ENCODE peak calls at places on chromosomes 6 and 20, in four cellular contexts. T is anterior cingulate cortex, X is activated B cell treated with CpG ODN at 0.5 μM for 24 hours, S is activated T-helper 1 cell treated with Interleukin-2 at 50 U/mL for 16 hours. U is an unnamed sample.

GRCh38 chr20:34299925-34300806 is 3.0 kb downstream of the AHCY start:
- DNase-seq in S (no peak), X (no peak), T (no peak), U (no peak)

GRCh38 chr6:31094389-31094881 is 17.9 kb downstream of the C6orf15 start:
- DNase-seq in S (peak; percentile 42), T (no peak), X (no peak), U (peak; percentile 10)

GRCh38 chr6:109308018-109308492 is 74.2 kb downstream of the CD164 start:
- DNase-seq in X (no peak), T (no peak), S (no peak), U (no peak)

GRCh38 chr20:5078399-5078958 is 41.3 kb downstream of the PCNA start:
- DNase-seq in T (no peak), S (peak; percentile 49), X (peak; percentile 50), U (peak; percentile 37)

GRCh38 chr6:3825851-3826581 is 23.2 kb upstream of the FAM50B start:
- DNase-seq in X (no peak), S (no peak), T (peak; percentile 27), U (no peak)

GRCh38 chr6:21679761-21680265 is 86.3 kb downstream of the SOX4 start:
- DNase-seq in X (no peak), T (no peak), S (no peak), U (no peak)

GRCh38 chr20:51636123-51636522 is 93.6 kb upstream of the NFATC2 start:
- DNase-seq in S (no peak), X (no peak), T (no peak), U (no peak)

GRCh38 chr6:21188505-21189223 is 404.9 kb upstream of the SOX4 start:
- DNase-seq in S (no peak), T (no peak), X (no peak), U (no peak)

GRCh38 chr20:50395258-50395729 is 114.9 kb upstream of the PTPN1 start:
- DNase-seq in X (no peak), T (no peak), S (no peak), U (no peak)

GRCh38 chr20:19451591-19452295 is 239.3 kb downstream of the SLC24A3 start:
- DNase-seq in T (no peak), X (no peak), S (no peak), U (no peak)

GRCh38 chr6:110232456-110232855 is 52.2 kb downstream of the CDC40 start:
- DNase-seq in T (no peak), X (no peak), S (no peak), U (no peak)

GRCh38 chr6:13274707-13275434 is 53.5 kb downstream of the TBC1D7 start:
- DNase-seq in X (peak; percentile 19), T (no peak), S (no peak), U (no peak)

GRCh38 chr6:40630046-40630445 is 42.9 kb upstream of the LRFN2 start:
- DNase-seq in T (no peak), S (no peak), X (no peak), U (no peak)

GRCh38 chr20:33650111-33650752 is 11.9 kb upstream of the C20orf144 start:
- DNase-seq in S (no peak), X (no peak), T (no peak), U (no peak)

GRCh38 chr6:3356824-3357420 is 98.2 kb downstream of the PSMG4 start:
- DNase-seq in T (no peak), X (no peak), S (no peak), U (no peak)

GRCh38 chr6:37523412-37523811 is 23.7 kb upstream of the CCDC167 start:
- DNase-seq in X (no peak), S (no peak), T (no peak), U (no peak)

GRCh38 chr20:41087777-41088176 is 49.6 kb upstream of the PLCG1 start:
- DNase-seq in T (no peak), S (no peak), X (no peak), U (no peak)

GRCh38 chr6:149513915-149514314 is 29.1 kb upstream of the ZC3H12D start:
- DNase-seq in S (no peak), T (no peak), X (no peak), U (no peak)

GRCh38 chr6:123803862-123804681 is at the start of gene NKAIN2:
- DNase-seq in X (no peak), T (peak; percentile 46), S (no peak), U (no peak)